ENCODE peak calls at places on chromosome X, in eight cellular contexts. One of them, this sample, is unnamed. For H3K36me3, the result is how much of the 10 kb centered on the place peaks cover.

GRCh38 chrX:134679226-134679625 is 21.0 kb upstream of the PLAC1 start:
- DNase-seq in SK-N-SH: no peak
- DNase-seq in kidney: no peak
- DNase-seq in Panc1: no peak
- DNase-seq in body of pancreas: no peak
- DNase-seq in sigmoid colon: no peak
- DNase-seq in fibroblast of lung: peak
- DNase-seq in psoas muscle: no peak
- DNase-seq in this sample: no peak

GRCh38 chrX:110055616-110056015 is 52.7 kb downstream of the TMEM164 start:
- DNase-seq in fibroblast of lung: peak
- DNase-seq in body of pancreas: no peak
- DNase-seq in Panc1: no peak
- DNase-seq in sigmoid colon: no peak
- DNase-seq in SK-N-SH: no peak
- DNase-seq in kidney: no peak
- DNase-seq in psoas muscle: no peak
- DNase-seq in this sample: no peak

GRCh38 chrX:130108647-130109428 is 1.5 kb downstream of the ELF4 start:
- DNase-seq in body of pancreas: no peak
- DNase-seq in sigmoid colon: no peak
- DNase-seq in kidney: peak
- DNase-seq in psoas muscle: peak
- DNase-seq in fibroblast of lung: no peak
- DNase-seq in Panc1: no peak
- DNase-seq in SK-N-SH: peak
- DNase-seq in this sample: no peak

GRCh38 chrX:13755254-13755653 is 20.7 kb downstream of the OFD1 start:
- DNase-seq in kidney: no peak
- DNase-seq in psoas muscle: no peak
- DNase-seq in SK-N-SH: no peak
- DNase-seq in Panc1: no peak
- DNase-seq in body of pancreas: no peak
- DNase-seq in fibroblast of lung: no peak
- DNase-seq in sigmoid colon: no peak
- DNase-seq in this sample: no peak

GRCh38 chrX:153569475-153569874 is 29.5 kb downstream of the CCNQ start:
- DNase-seq in sigmoid colon: no peak
- DNase-seq in kidney: no peak
- DNase-seq in fibroblast of lung: no peak
- DNase-seq in SK-N-SH: no peak
- DNase-seq in body of pancreas: no peak
- DNase-seq in Panc1: no peak
- DNase-seq in psoas muscle: no peak
- DNase-seq in this sample: no peak

GRCh38 chrX:139204903-139205667 is 325.5 kb upstream of the F9 start:
- DNase-seq in body of pancreas: peak
- DNase-seq in sigmoid colon: peak
- DNase-seq in kidney: peak
- DNase-seq in psoas muscle: peak
- DNase-seq in Panc1: no peak
- DNase-seq in fibroblast of lung: peak
- DNase-seq in SK-N-SH: peak
- DNase-seq in this sample: no peak

GRCh38 chrX:20414781-20415445 is 148.2 kb upstream of the RPS6KA3 start:
- DNase-seq in SK-N-SH: no peak
- DNase-seq in fibroblast of lung: peak
- DNase-seq in kidney: no peak
- DNase-seq in Panc1: no peak
- DNase-seq in psoas muscle: no peak
- DNase-seq in body of pancreas: no peak
- DNase-seq in sigmoid colon: no peak
- DNase-seq in this sample: no peak

GRCh38 chrX:109939498-109939897 is 63.4 kb upstream of the TMEM164 start:
- DNase-seq in psoas muscle: no peak
- DNase-seq in kidney: no peak
- DNase-seq in body of pancreas: no peak
- DNase-seq in SK-N-SH: no peak
- DNase-seq in Panc1: no peak
- DNase-seq in sigmoid colon: no peak
- DNase-seq in fibroblast of lung: no peak
- DNase-seq in this sample: no peak

GRCh38 chrX:41085883-41086626 is 810 bp downstream of the USP9X start:
- DNase-seq in psoas muscle: peak
- DNase-seq in sigmoid colon: peak
- DNase-seq in kidney: peak
- DNase-seq in body of pancreas: peak
- DNase-seq in fibroblast of lung: peak
- DNase-seq in Panc1: no peak
- DNase-seq in SK-N-SH: peak
- DNase-seq in this sample: peak

GRCh38 chrX:39953027-39953426 is 144.7 kb downstream of the BCOR start:
- DNase-seq in Panc1: no peak
- DNase-seq in kidney: no peak
- DNase-seq in psoas muscle: no peak
- DNase-seq in sigmoid colon: no peak
- DNase-seq in fibroblast of lung: no peak
- DNase-seq in body of pancreas: no peak
- DNase-seq in SK-N-SH: no peak
- DNase-seq in this sample: peak

GRCh38 chrX:20445109-20445508 is 178.4 kb upstream of the RPS6KA3 start:
- DNase-seq in psoas muscle: no peak
- DNase-seq in kidney: no peak
- DNase-seq in SK-N-SH: no peak
- DNase-seq in fibroblast of lung: no peak
- DNase-seq in body of pancreas: no peak
- DNase-seq in sigmoid colon: no peak
- DNase-seq in Panc1: no peak
- DNase-seq in this sample: no peak

GRCh38 chrX:155247497-155247896 is 16.8 kb downstream of the RAB39B start:
- DNase-seq in fibroblast of lung: no peak
- DNase-seq in psoas muscle: no peak
- DNase-seq in sigmoid colon: no peak
- DNase-seq in SK-N-SH: no peak
- DNase-seq in body of pancreas: no peak
- DNase-seq in kidney: no peak
- DNase-seq in Panc1: no peak
- DNase-seq in this sample: no peak

GRCh38 chrX:71489540-71489939 is 43.4 kb upstream of the OGT start:
- DNase-seq in SK-N-SH: no peak
- DNase-seq in Panc1: no peak
- DNase-seq in psoas muscle: no peak
- DNase-seq in kidney: no peak
- DNase-seq in fibroblast of lung: peak
- DNase-seq in body of pancreas: no peak
- DNase-seq in sigmoid colon: no peak
- DNase-seq in this sample: no peak

GRCh38 chrX:65723706-65724105 is 56.3 kb downstream of the MSN start:
- DNase-seq in Panc1: no peak
- DNase-seq in fibroblast of lung: no peak
- DNase-seq in psoas muscle: no peak
- DNase-seq in sigmoid colon: no peak
- DNase-seq in SK-N-SH: no peak
- DNase-seq in body of pancreas: no peak
- DNase-seq in kidney: no peak
- DNase-seq in this sample: no peak

GRCh38 chrX:49977319-49978090 is 55.1 kb downstream of the CLCN5 start:
- DNase-seq in body of pancreas: no peak
- DNase-seq in Panc1: no peak
- DNase-seq in fibroblast of lung: no peak
- DNase-seq in SK-N-SH: peak
- DNase-seq in sigmoid colon: no peak
- DNase-seq in psoas muscle: no peak
- DNase-seq in kidney: no peak
- DNase-seq in this sample: no peak

GRCh38 chrX:13669246-13669689 is 16.3 kb downstream of the TCEANC start:
- DNase-seq in kidney: peak
- DNase-seq in sigmoid colon: peak
- DNase-seq in fibroblast of lung: peak
- DNase-seq in Panc1: no peak
- DNase-seq in psoas muscle: peak
- DNase-seq in SK-N-SH: no peak
- DNase-seq in body of pancreas: peak
- DNase-seq in this sample: no peak

GRCh38 chrX:40098264-40099045 is 697 bp upstream of the BCOR start:
- DNase-seq in SK-N-SH: peak
- DNase-seq in body of pancreas: peak
- DNase-seq in sigmoid colon: no peak
- DNase-seq in kidney: no peak
- DNase-seq in Panc1: no peak
- DNase-seq in fibroblast of lung: peak
- DNase-seq in psoas muscle: peak
- DNase-seq in this sample: peak

GRCh38 chrX:115533485-115533884 is 27.5 kb upstream of the PLS3 start:
- DNase-seq in Panc1: no peak
- DNase-seq in psoas muscle: no peak
- DNase-seq in fibroblast of lung: no peak
- DNase-seq in kidney: no peak
- DNase-seq in body of pancreas: no peak
- DNase-seq in sigmoid colon: no peak
- DNase-seq in SK-N-SH: no peak
- DNase-seq in this sample: no peak

DNA sequence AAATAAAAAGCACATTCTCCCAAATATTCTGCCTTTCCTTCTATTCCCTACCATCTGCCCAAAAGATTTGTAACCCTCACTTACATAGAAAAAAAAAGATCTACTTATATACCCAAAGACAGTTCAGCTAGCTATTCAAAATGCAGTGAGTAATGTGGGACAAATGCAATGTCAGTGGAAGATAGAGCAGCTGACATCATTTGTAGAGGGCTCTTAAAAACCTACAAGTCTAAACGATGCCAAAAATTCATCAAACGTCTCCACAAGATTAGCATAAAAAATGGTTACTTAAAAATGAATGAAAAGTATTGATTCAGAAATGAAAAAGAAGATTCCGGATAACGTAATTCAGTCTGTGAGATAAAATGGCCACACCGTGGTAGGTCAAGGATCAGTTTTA is 96.5 kb downstream of the ASB9 start:
- DNase-seq in body of pancreas: no peak
- DNase-seq in sigmoid colon: no peak
- DNase-seq in kidney: no peak
- DNase-seq in fibroblast of lung: peak
- DNase-seq in Panc1: no peak
- DNase-seq in SK-N-SH: no peak
- DNase-seq in psoas muscle: no peak
- DNase-seq in this sample: no peak
- H3K4me3 ChIP-seq in body of pancreas: no peak
- H3K4me3 ChIP-seq in sigmoid colon: no peak
- H3K4me3 ChIP-seq in kidney: no peak
- H3K4me3 ChIP-seq in fibroblast of lung: no peak
- H3K4me3 ChIP-seq in Panc1: no peak
- H3K4me3 ChIP-seq in SK-N-SH: no peak
- H3K4me3 ChIP-seq in psoas muscle: no peak
- H3K4me3 ChIP-seq in this sample: no peak

GRCh38 chrX:54811301-54811885 is 3.8 kb downstream of the MAGED2 start:
- DNase-seq in body of pancreas: no peak
- DNase-seq in psoas muscle: no peak
- DNase-seq in sigmoid colon: no peak
- DNase-seq in fibroblast of lung: no peak
- DNase-seq in Panc1: no peak
- DNase-seq in SK-N-SH: no peak
- DNase-seq in kidney: no peak
- DNase-seq in this sample: no peak
- H3K36me3 ChIP-seq in body of pancreas: under half
- H3K36me3 ChIP-seq in psoas muscle: half or more
- H3K36me3 ChIP-seq in sigmoid colon: under half
- H3K36me3 ChIP-seq in fibroblast of lung: under half
- H3K36me3 ChIP-seq in Panc1: under half
- H3K36me3 ChIP-seq in SK-N-SH: under half
- H3K36me3 ChIP-seq in kidney: under half
- H3K36me3 ChIP-seq in this sample: half or more

GRCh38 chrX:10725071-10725470 is 104.7 kb upstream of the MID1 start:
- DNase-seq in SK-N-SH: peak
- DNase-seq in psoas muscle: no peak
- DNase-seq in body of pancreas: no peak
- DNase-seq in sigmoid colon: no peak
- DNase-seq in Panc1: no peak
- DNase-seq in kidney: no peak
- DNase-seq in fibroblast of lung: no peak
- DNase-seq in this sample: no peak

GRCh38 chrX:10726647-10727046 is 106.3 kb upstream of the MID1 start:
- DNase-seq in sigmoid colon: no peak
- DNase-seq in kidney: no peak
- DNase-seq in fibroblast of lung: peak
- DNase-seq in SK-N-SH: no peak
- DNase-seq in Panc1: no peak
- DNase-seq in body of pancreas: no peak
- DNase-seq in psoas muscle: no peak
- DNase-seq in this sample: no peak

DNA sequence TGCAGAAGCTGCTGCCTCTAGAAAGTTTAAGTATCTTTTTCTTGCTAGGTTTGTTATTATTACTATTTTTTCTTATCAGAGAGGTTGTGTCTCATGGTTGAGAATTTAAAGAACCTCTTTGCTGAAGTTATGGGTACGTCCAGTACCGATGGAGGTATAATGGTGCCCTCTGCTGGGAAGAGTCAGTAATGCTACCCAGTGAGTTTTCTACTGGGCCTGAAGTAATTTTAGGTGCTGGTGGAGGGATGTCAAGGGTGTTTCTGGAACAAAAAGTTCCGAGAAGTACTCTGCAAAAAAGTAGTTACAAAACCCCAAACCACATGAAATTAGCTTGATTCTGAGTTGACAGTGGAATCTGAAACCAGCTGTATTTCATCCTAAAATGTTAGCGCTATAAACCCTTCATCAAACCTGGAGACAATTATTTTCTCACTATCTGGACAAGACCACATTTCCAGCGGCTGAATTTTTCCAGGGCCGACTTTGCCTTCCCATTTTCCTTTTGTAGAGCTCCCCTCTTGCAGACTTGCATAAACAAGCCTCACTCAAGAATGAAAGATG is 102.5 kb upstream of the MID1 start:
- DNase-seq in kidney: no peak
- DNase-seq in psoas muscle: no peak
- DNase-seq in sigmoid colon: peak
- DNase-seq in body of pancreas: peak
- DNase-seq in Panc1: no peak
- DNase-seq in fibroblast of lung: peak
- DNase-seq in SK-N-SH: peak
- DNase-seq in this sample: peak
- TF ChIP-seq CTCF in kidney: peak
- TF ChIP-seq CTCF in psoas muscle: peak
- TF ChIP-seq CTCF in sigmoid colon: peak
- TF ChIP-seq CTCF in body of pancreas: peak
- TF ChIP-seq CTCF in Panc1: peak
- TF ChIP-seq CTCF in fibroblast of lung: peak
- TF ChIP-seq CTCF in SK-N-SH: peak
- TF ChIP-seq CTCF in this sample: peak

DNA sequence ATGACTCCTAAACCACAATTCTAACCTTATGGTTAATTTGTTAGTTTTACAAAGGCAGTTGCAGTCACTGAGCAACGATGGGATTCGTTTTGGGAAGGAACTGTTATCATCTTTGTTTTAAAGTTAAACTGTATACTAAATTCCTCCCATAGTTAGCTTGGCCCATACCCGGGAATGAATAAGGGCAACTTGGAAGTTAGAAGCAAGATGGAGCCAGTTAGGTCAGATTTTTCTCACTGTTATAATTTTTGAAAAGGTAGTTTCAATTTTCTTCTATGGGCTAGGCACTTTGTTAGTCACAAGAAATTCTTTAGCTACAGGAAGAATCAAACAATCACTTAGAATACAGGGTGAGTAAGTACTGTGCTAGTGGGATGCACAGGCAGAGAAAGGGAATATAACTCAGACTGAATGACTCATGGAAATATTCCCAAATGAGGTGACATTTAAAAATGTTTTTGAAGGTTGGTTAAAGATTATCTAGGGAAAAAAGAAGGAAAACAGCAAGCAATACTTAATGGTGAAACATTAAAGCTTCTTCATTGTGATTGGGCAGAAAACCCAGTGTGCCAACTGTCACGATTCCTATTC is 153.6 kb downstream of the MAGEB17 start:
- DNase-seq in fibroblast of lung: peak
- DNase-seq in body of pancreas: no peak
- DNase-seq in kidney: no peak
- DNase-seq in sigmoid colon: no peak
- DNase-seq in SK-N-SH: no peak
- DNase-seq in Panc1: no peak
- DNase-seq in psoas muscle: no peak
- DNase-seq in this sample: no peak
- H3K4me3 ChIP-seq in fibroblast of lung: no peak
- H3K4me3 ChIP-seq in body of pancreas: no peak
- H3K4me3 ChIP-seq in kidney: no peak
- H3K4me3 ChIP-seq in sigmoid colon: no peak
- H3K4me3 ChIP-seq in SK-N-SH: no peak
- H3K4me3 ChIP-seq in Panc1: no peak
- H3K4me3 ChIP-seq in psoas muscle: no peak
- H3K4me3 ChIP-seq in this sample: no peak